ENCODE peak calls at places on chromosomes 6 and 20, in four cellular contexts. T is GM06990, N is heart left ventricle, P is neural crest cell. I is an unnamed sample.

GRCh38 chr6:132179955-132180354 is 221.3 kb downstream of the MOXD1 start:
- DNase-seq in T (no peak), N (no peak), P (no peak), I (no peak)

GRCh38 chr6:7215140-7215539 is 97.9 kb downstream of the SSR1 start:
- DNase-seq in T (no peak), N (no peak), P (no peak), I (no peak)

GRCh38 chr6:154394571-154394970 is 38.0 kb upstream of the IPCEF1 start:
- DNase-seq in T (no peak), N (no peak), P (no peak), I (no peak)

GRCh38 chr6:125533710-125534397 is 215.6 kb upstream of the HEY2 start:
- DNase-seq in T (no peak), N (no peak), P (no peak), I (no peak)

GRCh38 chr6:149079911-149080501 is 237.5 kb upstream of the TAB2 start:
- DNase-seq in T (no peak), N (peak; percentile 41), P (no peak), I (no peak)

GRCh38 chr6:10237284-10238043 is 177.4 kb downstream of the TFAP2A start:
- DNase-seq in T (no peak), N (no peak), P (no peak), I (no peak)

GRCh38 chr20:44034451-44034850 is 119.8 kb downstream of the TOX2 start:
- DNase-seq in T (no peak), N (no peak), P (no peak), I (no peak)

GRCh38 chr6:163023700-163024099 is 295.9 kb downstream of the PACRG start:
- DNase-seq in T (no peak), N (no peak), P (no peak), I (no peak)

GRCh38 chr6:157173756-157174155 is 149.6 kb downstream of the TMEM242 start:
- DNase-seq in T (no peak), N (no peak), P (no peak), I (no peak)

GRCh38 chr6:6717953-6718352 is 129.4 kb downstream of the LY86 start:
- DNase-seq in T (no peak), N (no peak), P (no peak), I (no peak)

GRCh38 chr6:105346052-105346451 is 56.8 kb downstream of the PREP start:
- DNase-seq in T (no peak), N (no peak), P (no peak), I (no peak)

GRCh38 chr6:35264550-35265274 is 5.2 kb downstream of the ZNF76 start:
- DNase-seq in T (no peak), N (no peak), P (no peak), I (no peak)

GRCh38 chr6:152701081-152701862 is 3.6 kb downstream of the MYCT1 start:
- DNase-seq in T (no peak), N (no peak), P (no peak), I (no peak)

GRCh38 chr20:61588356-61589054 is 336.4 kb downstream of the CDH4 start:
- DNase-seq in T (no peak), N (no peak), P (no peak), I (no peak)

GRCh38 chr20:62837790-62838458 is 21.1 kb downstream of the COL9A3 start:
- DNase-seq in T (no peak), N (peak; percentile 22), P (no peak), I (no peak)

GRCh38 chr20:8930691-8931090 is 138.2 kb upstream of the PLCB4 start:
- DNase-seq in T (no peak), N (no peak), P (no peak), I (no peak)

GRCh38 chr6:109373762-109374161 is 8.5 kb downstream of the CD164 start:
- DNase-seq in T (peak; percentile 77), N (no peak), P (no peak), I (peak; percentile 44)

GRCh38 chr6:75526502-75527127 is 33.0 kb upstream of the FILIP1 start:
- DNase-seq in T (no peak), N (peak; percentile 62), P (peak; percentile 66), I (peak; percentile 27)

GRCh38 chr20:8981482-8981881 is 87.4 kb upstream of the PLCB4 start:
- DNase-seq in T (no peak), N (no peak), P (no peak), I (no peak)

GRCh38 chr6:24897186-24897585 is 38.6 kb downstream of the RIPOR2 start:
- DNase-seq in T (no peak), N (no peak), P (no peak), I (no peak)

GRCh38 chr6:157107915-157108651 is 215.2 kb downstream of the TMEM242 start:
- DNase-seq in T (no peak), N (no peak), P (no peak), I (no peak)

GRCh38 chr6:43014434-43014909 is 423 bp downstream of the KLHDC3 start:
- DNase-seq in T (no peak), N (no peak), P (no peak), I (no peak)

GRCh38 chr6:62974452-62974851 is 236.8 kb upstream of the FKBP1C start:
- DNase-seq in T (no peak), N (no peak), P (no peak), I (no peak)

GRCh38 chr6:134138226-134138975 is 86.0 kb upstream of the SLC2A12 start:
- DNase-seq in T (no peak), N (no peak), P (no peak), I (no peak)

GRCh38 chr6:160103825-160104100 is 17.9 kb upstream of the SLC22A1 start:
- DNase-seq in T (no peak), N (no peak), P (no peak), I (no peak)

GRCh38 chr20:56983813-56984212 is 282.6 kb downstream of the BMP7 start:
- DNase-seq in T (no peak), N (no peak), P (no peak), I (no peak)

GRCh38 chr6:170114187-170114945 is 176.5 kb downstream of the DLL1 start:
- DNase-seq in T (no peak), N (peak; percentile 7), P (no peak), I (no peak)

GRCh38 chr6:79605061-79605460 is 26.1 kb upstream of the SH3BGRL2 start:
- DNase-seq in T (no peak), N (no peak), P (no peak), I (no peak)

GRCh38 chr6:45532626-45533258 is 155.0 kb upstream of the SUPT3H start:
- DNase-seq in T (no peak), N (no peak), P (no peak), I (no peak)

GRCh38 chr6:22717906-22718305 is 148.5 kb downstream of the HDGFL1 start:
- DNase-seq in T (no peak), N (no peak), P (no peak), I (no peak)

DNA sequence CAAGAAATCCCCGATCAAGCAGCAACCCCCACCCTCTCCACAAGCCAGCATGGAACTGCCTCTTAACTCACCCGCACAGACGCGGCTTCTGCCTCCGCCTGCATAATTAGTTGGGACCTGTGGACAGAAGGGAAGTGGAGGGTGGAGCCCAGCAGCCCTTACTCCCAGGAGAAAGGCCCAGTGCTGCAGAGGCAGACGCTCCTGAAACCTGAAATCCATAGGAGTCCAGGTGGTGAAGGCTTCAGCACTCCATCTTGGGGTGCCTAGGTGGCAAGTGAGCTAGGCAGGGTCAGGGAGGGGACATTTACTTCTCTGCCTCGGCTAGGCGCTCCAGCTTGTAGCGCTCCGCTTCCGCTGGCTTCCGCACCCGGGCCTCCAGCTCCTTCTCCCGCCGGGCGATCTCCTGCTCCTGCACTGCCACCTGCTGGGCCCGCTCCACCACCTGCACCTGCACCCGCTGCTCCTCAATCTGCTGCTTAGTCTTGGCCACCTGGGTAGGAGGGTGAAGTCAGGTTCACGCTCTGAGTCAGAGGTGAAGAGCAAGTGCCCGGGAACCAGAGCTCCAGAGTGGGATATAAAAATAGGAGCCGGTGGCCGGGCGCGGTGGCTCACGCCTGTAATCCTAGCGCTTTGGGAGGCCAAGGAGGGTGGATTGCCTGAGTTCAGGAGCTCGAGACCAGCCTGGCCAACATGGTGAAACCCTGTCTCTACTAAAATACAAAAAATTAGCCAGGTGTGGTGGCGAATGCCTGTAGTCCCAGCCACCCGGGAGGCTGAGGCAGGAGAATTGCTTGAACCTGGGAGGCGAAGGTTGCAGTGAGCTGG is 10.7 kb downstream of the TUBB start:
- DNase-seq in T (peak; percentile 87), N (peak; percentile 74), P (peak; percentile 57), I (peak; percentile 76)
- TF ChIP-seq CTCF in T (peak; percentile 88), N (peak; percentile 60), P (peak; percentile 74), I (peak; percentile 93)

DNA sequence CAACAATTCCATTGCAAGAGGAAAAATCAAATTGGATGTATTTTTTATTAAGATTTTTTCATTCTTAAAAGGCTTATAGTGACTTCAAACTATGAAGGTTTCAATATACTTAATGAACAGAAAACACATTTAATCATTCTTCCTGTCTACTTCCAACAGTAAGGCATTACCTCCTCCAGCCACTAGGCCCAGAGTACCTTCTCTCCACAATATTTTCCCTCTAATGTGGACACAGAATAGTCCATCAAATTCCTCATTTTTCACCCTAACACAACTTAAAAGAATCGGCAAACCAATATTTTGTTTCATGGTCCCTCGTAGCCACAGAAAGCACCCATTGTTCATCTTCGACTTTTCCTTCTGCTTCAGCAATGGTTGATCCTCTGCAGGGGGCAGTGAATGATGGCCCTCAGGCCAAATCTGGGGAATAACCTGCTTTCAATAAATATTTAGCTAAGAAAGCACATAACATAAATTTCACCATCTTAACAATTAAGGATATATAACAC is 335.4 kb upstream of the ID4 start:
- DNase-seq in T (no peak), N (no peak), P (no peak), I (no peak)
- TF ChIP-seq CTCF in T (no peak), N (no peak), P (peak; percentile 45), I (no peak)

GRCh38 chr20:37095609-37096414 is at the start of gene RBL1:
- DNase-seq in T (peak; percentile 97), N (peak; percentile 86), P (peak; percentile 80), I (peak; percentile 85)
- TF ChIP-seq CTCF in T (peak; percentile 27), N (peak; percentile 43), P (peak; percentile 21), I (peak; percentile 28)

DNA sequence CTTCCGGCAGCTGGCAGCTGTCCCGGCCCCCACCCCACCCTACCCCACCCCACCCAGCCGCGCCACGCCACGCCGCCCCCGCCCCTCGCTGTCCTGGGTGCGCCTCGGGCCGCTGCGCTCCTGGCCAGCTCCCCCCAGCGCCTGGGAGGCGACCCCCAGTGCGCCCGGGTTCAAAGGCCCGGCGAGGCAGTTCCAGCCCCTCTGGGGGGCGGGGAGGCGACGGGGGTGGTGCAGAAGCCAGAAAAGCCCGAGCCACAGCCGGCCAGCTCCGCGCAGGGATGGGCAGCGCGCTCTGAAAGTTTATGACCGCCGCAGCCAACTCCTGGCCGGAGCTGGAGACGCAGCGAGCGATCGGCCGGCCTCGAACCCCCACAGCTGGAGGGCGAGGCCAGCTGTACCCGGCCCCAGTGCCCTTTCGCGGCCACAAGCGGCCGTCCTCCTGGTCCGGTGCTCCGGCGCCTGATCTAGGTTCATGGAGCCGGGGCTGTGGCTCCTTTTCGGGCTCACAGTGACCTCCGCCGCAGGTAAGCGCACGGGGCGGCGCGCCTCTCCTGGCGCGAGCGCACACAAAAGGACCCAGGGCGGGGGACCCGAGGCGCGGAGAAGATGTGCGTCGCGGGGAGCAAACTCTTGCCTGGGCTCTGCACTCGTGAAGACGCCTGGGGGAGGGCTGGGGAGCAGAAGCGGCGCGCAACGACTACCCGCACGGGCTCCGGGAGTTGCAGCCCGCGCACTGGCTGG is at the start of gene EDN3:
- DNase-seq in T (no peak), N (no peak), P (no peak), I (no peak)
- TF ChIP-seq CTCF in T (no peak), N (no peak), P (no peak), I (no peak)

I was measured in GM13977.